ENCODE peak calls at places on chromosomes 3 and 15, in eight cellular contexts. P is AG04450; H is upper lobe of left lung; I is fibroblast of lung; M is heart left ventricle; X is neuronal stem cell; R is cardiac muscle cell; Q is naive thymus-derived CD4-positive, alpha-beta T cell. C is an unnamed sample.

GRCh38 chr3:66039590-66039887 is 821 bp upstream of the MAGI1 start:
- DNase-seq in R (peak; percentile 61), X (no peak), H (peak; percentile 82), M (peak; percentile 57), P (no peak), I (no peak), Q (no peak), C (no peak)

GRCh38 chr15:54579855-54580254 is 601.6 kb downstream of the UNC13C start:
- DNase-seq in P (no peak), H (no peak), Q (no peak), I (no peak), M (no peak), R (no peak), X (no peak), C (no peak)

GRCh38 chr3:13253208-13253937 is 166.7 kb downstream of the NUP210 start:
- DNase-seq in X (no peak), H (no peak), M (no peak), R (no peak), P (no peak), I (no peak), Q (no peak), C (no peak)

GRCh38 chr3:129975332-129976090 is 991 bp downstream of the TRH start:
- DNase-seq in I (no peak), X (no peak), Q (peak; percentile 23), R (peak; percentile 55), P (no peak), M (no peak), H (peak; percentile 85), C (no peak)

GRCh38 chr3:139654637-139655365 is 23.0 kb downstream of the NMNAT3 start:
- DNase-seq in P (no peak), R (no peak), I (no peak), H (no peak), X (no peak), Q (no peak), M (no peak), C (no peak)

GRCh38 chr15:75843618-75844610 is 667 bp downstream of the UBE2Q2 start:
- DNase-seq in M (peak; percentile 64), R (peak; percentile 69), Q (peak; percentile 67), X (peak; percentile 58), H (peak; percentile 94), P (no peak), I (peak; percentile 56), C (peak; percentile 64)

GRCh38 chr3:73408597-73408996 is 216.1 kb downstream of the PDZRN3 start:
- DNase-seq in R (no peak), M (no peak), X (no peak), H (no peak), I (no peak), P (no peak), Q (no peak), C (no peak)

GRCh38 chr3:62229908-62230307 is 143.4 kb downstream of the FEZF2 start:
- DNase-seq in X (no peak), R (no peak), P (no peak), Q (no peak), H (no peak), I (peak; percentile 22), M (no peak), C (no peak)

GRCh38 chr3:38226273-38226672 is 39.3 kb upstream of the SLC22A13 start:
- DNase-seq in I (no peak), R (no peak), M (no peak), Q (no peak), P (no peak), H (no peak), X (no peak), C (no peak)

GRCh38 chr3:66379565-66379964 is 121.3 kb downstream of the LRIG1 start:
- DNase-seq in R (no peak), X (no peak), P (no peak), Q (no peak), I (no peak), M (no peak), H (no peak), C (no peak)

GRCh38 chr3:3216401-3216800 is 36.9 kb upstream of the CRBN start:
- DNase-seq in P (no peak), I (no peak), M (no peak), X (no peak), H (no peak), Q (no peak), R (no peak), C (no peak)

GRCh38 chr3:139327861-139328260 is 16.0 kb upstream of the MRPS22 start:
- DNase-seq in M (no peak), Q (no peak), I (no peak), H (no peak), P (no peak), R (no peak), X (no peak), C (no peak)

GRCh38 chr3:187709155-187709554 is 6.8 kb upstream of the RTP2 start:
- DNase-seq in X (no peak), H (no peak), R (peak; percentile 12), Q (no peak), M (no peak), P (no peak), I (no peak), C (peak; percentile 34)

GRCh38 chr3:134600166-134600670 is 50.6 kb downstream of the KY start:
- DNase-seq in H (no peak), X (no peak), P (no peak), R (no peak), I (peak; percentile 3), Q (no peak), M (no peak), C (no peak)

GRCh38 chr3:183959214-183959613 is 58.5 kb downstream of the ABCC5 start:
- DNase-seq in X (no peak), Q (no peak), R (no peak), H (no peak), I (no peak), P (no peak), M (no peak), C (no peak)

GRCh38 chr15:77633134-77633912 is 611 bp upstream of the LINGO1 start:
- DNase-seq in X (peak; percentile 90), M (peak; percentile 90), I (peak; percentile 71), R (peak; percentile 95), H (peak; percentile 96), P (peak; percentile 52), Q (peak; percentile 77), C (peak; percentile 69)

GRCh38 chr15:59501531-59502113 is 63.6 kb downstream of the FAM81A start:
- DNase-seq in M (no peak), H (no peak), X (peak; percentile 53), P (no peak), R (peak; percentile 69), Q (no peak), I (peak; percentile 51), C (peak; percentile 66)

GRCh38 chr3:171415070-171415469 is 45.1 kb downstream of the TNIK start:
- DNase-seq in P (no peak), X (no peak), R (no peak), H (no peak), Q (no peak), M (no peak), I (peak; percentile 45), C (no peak)

GRCh38 chr3:187291001-187291511 is 481 bp downstream of the MASP1 start:
- DNase-seq in H (no peak), Q (no peak), R (peak; percentile 44), M (peak; percentile 19), X (no peak), P (peak; percentile 24), I (peak; percentile 40), C (no peak)

DNA sequence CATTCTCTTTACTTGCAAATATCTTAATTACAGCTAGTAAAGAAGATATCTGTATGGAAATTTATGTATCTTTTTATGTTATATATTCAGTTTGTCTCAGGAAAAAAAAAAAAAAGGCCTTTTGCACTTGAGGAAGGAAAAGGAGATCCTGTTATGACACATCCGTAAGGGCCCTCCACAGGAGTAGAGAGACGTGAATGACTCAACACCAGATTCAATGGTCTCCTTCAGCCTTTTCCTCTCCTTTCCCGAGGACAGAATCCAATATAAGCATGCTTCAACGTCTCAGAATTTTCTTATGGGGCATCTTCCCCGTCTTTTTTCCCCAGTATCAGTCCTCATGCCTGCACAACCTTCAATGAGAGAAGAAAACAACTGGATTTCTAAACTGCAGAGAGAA is 340.3 kb downstream of the NTRK3 start:
- DNase-seq in R (no peak), M (no peak), X (no peak), P (no peak), Q (no peak), H (no peak), I (no peak), C (no peak)
- H3K9me3 ChIP-seq in R (no peaks in the 10 kb centered on the region), M (no peaks in the 10 kb centered on the region), X (no peaks in the 10 kb centered on the region), P (no peaks in the 10 kb centered on the region), Q (no peaks in the 10 kb centered on the region), H (no peaks in the 10 kb centered on the region), I (no peaks in the 10 kb centered on the region), C (no peaks in the 10 kb centered on the region)

DNA sequence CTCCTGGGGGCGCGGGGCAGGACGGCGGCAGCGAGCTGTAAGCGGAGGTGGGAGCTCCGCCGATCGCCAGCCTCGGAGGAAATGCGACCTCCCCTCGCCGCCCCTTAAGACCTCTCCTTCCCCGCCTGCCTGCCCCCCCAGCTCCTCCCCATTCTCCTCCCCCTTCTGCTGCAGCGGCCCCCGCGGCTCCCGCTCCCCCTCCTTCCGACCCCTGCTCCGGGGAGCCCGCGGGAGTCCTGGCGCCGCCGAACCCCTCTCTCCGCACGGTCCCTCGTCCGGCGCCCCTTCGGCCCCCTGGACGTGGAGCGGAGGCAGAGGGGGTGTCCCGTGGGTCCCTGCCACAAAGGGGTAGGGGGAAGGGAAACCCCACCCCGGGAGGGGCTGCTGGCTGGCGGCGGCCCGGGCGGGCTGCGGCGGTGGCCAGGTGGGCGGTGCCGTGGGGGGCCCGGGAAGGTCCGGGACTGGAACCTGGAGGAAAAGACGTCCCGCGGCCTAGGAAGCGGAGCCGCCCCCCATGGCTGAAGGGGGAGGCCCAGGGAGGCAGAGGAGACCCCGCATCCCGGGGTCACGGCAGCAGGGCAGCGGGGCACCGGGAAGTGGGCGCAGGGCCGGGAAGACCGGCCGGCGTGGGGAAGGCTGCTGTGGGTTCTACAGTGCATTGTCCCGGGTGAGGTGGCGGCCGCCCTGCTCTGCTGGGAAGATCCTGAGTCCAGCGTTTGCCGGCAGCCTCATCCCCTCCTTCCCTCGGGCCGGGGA is at the start of gene FSTL1:
- DNase-seq in I (peak; percentile 68), Q (no peak), H (peak; percentile 88), M (peak; percentile 77), P (no peak), X (peak; percentile 80), R (peak; percentile 86), C (no peak)
- H3K4me3 ChIP-seq in I (peak within 1 kb of the TSS; percentile 75), Q (no peak within 1 kb of the TSS), H (peak within 1 kb of the TSS; percentile 63), M (peak within 1 kb of the TSS; percentile 92), P (peak within 1 kb of the TSS; percentile 84), X (peak within 1 kb of the TSS; percentile 66), R (peak within 1 kb of the TSS; percentile 98), C (no peak within 1 kb of the TSS)

GRCh38 chr3:57331078-57331477 is 38.6 kb upstream of the ASB14 start:
- DNase-seq in R (no peak), I (no peak), H (no peak), X (no peak), M (no peak), P (no peak), Q (no peak), C (peak; percentile 6)
- H3K9me3 ChIP-seq in R (no peaks in the 10 kb centered on the region), I (no peaks in the 10 kb centered on the region), H (no peaks in the 10 kb centered on the region), X (no peaks in the 10 kb centered on the region), M (no peaks in the 10 kb centered on the region), P (no peaks in the 10 kb centered on the region), Q (no peaks in the 10 kb centered on the region), C (no peaks in the 10 kb centered on the region)

DNA sequence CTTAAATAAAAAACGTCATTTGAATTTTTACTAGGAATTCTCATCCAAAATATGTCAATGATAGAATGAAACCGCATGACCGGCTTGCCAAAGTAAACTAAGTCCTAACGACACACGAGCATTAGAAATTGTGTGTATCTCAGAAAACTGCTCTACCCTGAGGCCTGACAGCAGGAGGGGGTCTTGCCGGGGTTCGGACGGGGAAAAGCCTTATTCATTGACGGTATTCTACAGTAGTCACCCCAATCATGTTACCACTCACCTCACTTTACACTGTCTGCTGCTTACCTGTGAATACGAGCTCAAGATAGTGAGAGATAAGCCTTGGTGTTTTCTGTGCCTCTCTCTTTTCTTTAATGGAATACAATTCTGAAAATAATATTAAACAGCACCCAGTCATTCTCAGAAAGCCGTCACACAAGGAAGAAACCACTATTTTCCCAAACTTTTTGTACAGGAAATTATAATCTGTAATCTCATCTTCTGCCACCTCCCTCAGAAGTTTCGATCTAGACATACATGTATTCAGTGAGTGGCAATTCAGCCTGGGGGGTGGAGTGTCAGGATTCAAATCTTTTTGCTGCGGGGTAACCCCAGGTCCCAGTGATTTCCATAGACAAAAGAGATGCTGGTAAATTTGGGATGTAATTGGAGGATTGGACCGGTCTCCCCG is 497 bp upstream of the FAM43A start:
- DNase-seq in P (no peak), I (no peak), Q (no peak), R (no peak), X (no peak), M (no peak), H (no peak), C (no peak)
- H3K4me3 ChIP-seq in P (peak overlapping the region; percentile 74), I (no peak overlapping the region), Q (peak overlapping the region; percentile 68), R (peak overlapping the region; percentile 64), X (peak overlapping the region; percentile 51), M (peak overlapping the region; percentile 91), H (peak overlapping the region; percentile 68), C (peak overlapping the region; percentile 77)